ENCODE peak calls at places on chromosomes 12 and 14, in seven cellular contexts. I is WERI-Rb-1, X is WTC11, H is stomach, N is HL-60, R is nephron progenitor cell, E is cardiac muscle cell. V is an unnamed sample.

GRCh38 chr12:117818400-117818799 is 150.4 kb downstream of the KSR2 start:
- DNase-seq in R (no peak), X (no peak), I (no peak), N (no peak), H (no peak), E (no peak), V (no peak)

GRCh38 chr12:89525824-89526770 is at the start of gene POC1B:
- DNase-seq in X (peak), H (peak), E (peak), I (peak), N (peak), R (peak), V (peak)

GRCh38 chr12:68381476-68381875 is 49.3 kb upstream of the MDM1 start:
- DNase-seq in H (no peak), R (no peak), X (no peak), E (no peak), N (no peak), I (no peak), V (no peak)

GRCh38 chr12:130873106-130873795 is 1.4 kb downstream of the RAN start:
- DNase-seq in X (no peak), E (no peak), I (no peak), H (no peak), R (no peak), N (peak), V (no peak)

GRCh38 chr12:24898185-24898584 is 50.7 kb downstream of the BCAT1 start:
- DNase-seq in I (no peak), E (no peak), N (peak), R (no peak), X (no peak), H (no peak), V (no peak)

GRCh38 chr12:62305778-62306177 is 45.6 kb downstream of the USP15 start:
- DNase-seq in N (no peak), E (no peak), R (no peak), X (no peak), I (no peak), H (no peak), V (no peak)

GRCh38 chr14:104239866-104240301 is 101.5 kb downstream of the KIF26A start:
- DNase-seq in H (peak), R (no peak), X (no peak), E (no peak), N (no peak), I (no peak), V (no peak)

GRCh38 chr12:1947081-1947480 is 28.6 kb upstream of the CACNA2D4 start:
- DNase-seq in I (no peak), R (no peak), E (no peak), H (no peak), X (no peak), N (no peak), V (no peak)

GRCh38 chr12:79690606-79691298 is at the start of gene PAWR:
- DNase-seq in R (peak), I (peak), N (no peak), H (peak), E (peak), X (peak), V (peak)

GRCh38 chr14:20631821-20632389 is 9.6 kb downstream of the OR6S1 start:
- DNase-seq in H (peak), E (peak), R (peak), X (peak), I (no peak), N (no peak), V (no peak)

GRCh38 chr12:79300199-79300568 is 390.6 kb downstream of the PAWR start:
- DNase-seq in H (no peak), R (no peak), X (no peak), N (no peak), E (no peak), I (no peak), V (no peak)

GRCh38 chr12:130456375-130457199 is 118.9 kb downstream of the PIWIL1 start:
- DNase-seq in R (no peak), E (no peak), X (no peak), N (no peak), H (peak), I (no peak), V (no peak)

GRCh38 chr12:52147367-52147972 is 44.3 kb downstream of the KRT80 start:
- DNase-seq in R (no peak), X (no peak), E (no peak), N (no peak), H (peak), I (no peak), V (peak)

GRCh38 chr12:122978507-122978955 is 1.9 kb upstream of the ARL6IP4 start:
- DNase-seq in H (no peak), X (no peak), I (no peak), E (no peak), N (no peak), R (peak), V (no peak)

GRCh38 chr12:56258068-56258819 is at the start of gene ANKRD52:
- DNase-seq in I (peak), E (peak), R (peak), N (peak), X (peak), H (peak), V (no peak)

GRCh38 chr14:61281186-61281676 is at the start of gene TMEM30B:
- DNase-seq in R (no peak), I (no peak), E (no peak), H (peak), X (peak), N (no peak), V (no peak)

GRCh38 chr12:4257442-4257841 is 16.1 kb upstream of the CCND2 start:
- DNase-seq in X (no peak), N (no peak), R (no peak), H (no peak), I (no peak), E (no peak), V (no peak)

GRCh38 chr12:583251-583869 is 79.9 kb downstream of the NINJ2 start:
- DNase-seq in I (no peak), X (no peak), R (peak), H (no peak), E (peak), N (no peak), V (no peak)

GRCh38 chr12:75823475-75823874 is 208.1 kb downstream of the PHLDA1 start:
- DNase-seq in I (no peak), E (no peak), R (no peak), H (no peak), X (no peak), N (no peak), V (no peak)

GRCh38 chr12:130163461-130164215 is 1.4 kb downstream of the FZD10 start:
- DNase-seq in E (no peak), X (no peak), N (no peak), I (no peak), R (peak), H (peak), V (no peak)

GRCh38 chr12:113437729-113438100 is 15.5 kb downstream of the SDSL start:
- DNase-seq in X (no peak), E (no peak), N (no peak), I (no peak), H (no peak), R (no peak), V (no peak)

GRCh38 chr12:6452908-6453630 is 1.2 kb downstream of the TAPBPL start:
- DNase-seq in E (no peak), I (no peak), N (no peak), R (no peak), H (peak), X (peak), V (no peak)

GRCh38 chr14:100019156-100019882 is 45.9 kb upstream of the EVL start:
- DNase-seq in H (no peak), X (no peak), R (peak), I (peak), E (peak), N (no peak), V (no peak)

GRCh38 chr12:80230068-80230467 is 130.7 kb downstream of the OTOGL start:
- DNase-seq in R (peak), H (no peak), X (peak), I (no peak), E (peak), N (no peak), V (no peak)

GRCh38 chr12:77767756-77768343 is 62.8 kb upstream of the NAV3 start:
- DNase-seq in N (no peak), R (no peak), H (no peak), E (no peak), I (no peak), X (no peak), V (no peak)

GRCh38 chr14:58637391-58638230 is at the start of gene DACT1:
- DNase-seq in X (peak), H (peak), E (peak), N (no peak), I (peak), R (peak), V (no peak)

GRCh38 chr12:120925740-120926563 is 21.8 kb upstream of the SPPL3 start:
- DNase-seq in R (no peak), N (no peak), I (no peak), E (no peak), H (no peak), X (peak), V (no peak)

GRCh38 chr12:22731231-22731630 is 106.3 kb downstream of the ETNK1 start:
- DNase-seq in E (no peak), R (no peak), I (no peak), H (no peak), N (no peak), X (no peak), V (no peak)

GRCh38 chr12:95191060-95191696 is 26.1 kb downstream of the FGD6 start:
- DNase-seq in R (no peak), E (no peak), I (no peak), N (no peak), H (no peak), X (no peak), V (no peak)

GRCh38 chr12:59736786-59737185 is 141.0 kb downstream of the SLC16A7 start:
- DNase-seq in N (no peak), H (no peak), E (no peak), I (peak), R (no peak), X (no peak), V (no peak)

GRCh38 chr14:89409961-89410360 is 7.1 kb downstream of the FOXN3 start:
- DNase-seq in X (no peak), N (no peak), R (no peak), I (no peak), H (no peak), E (no peak), V (no peak)

GRCh38 chr14:88987516-88987915 is 163.1 kb downstream of the TTC8 start:
- DNase-seq in N (no peak), X (no peak), H (no peak), R (no peak), I (no peak), E (no peak), V (no peak)

GRCh38 chr14:99413972-99414371 is 66.7 kb downstream of the SETD3 start:
- DNase-seq in H (no peak), R (no peak), N (no peak), X (no peak), E (no peak), I (no peak), V (no peak)

GRCh38 chr14:50770586-50770985 is 60.4 kb downstream of the NIN start:
- DNase-seq in H (no peak), E (no peak), X (no peak), I (no peak), N (no peak), R (no peak), V (no peak)

GRCh38 chr14:102949062-102949800 is 26.8 kb downstream of the AMN start:
- DNase-seq in H (no peak), I (no peak), X (no peak), R (no peak), E (no peak), N (peak), V (peak)

DNA sequence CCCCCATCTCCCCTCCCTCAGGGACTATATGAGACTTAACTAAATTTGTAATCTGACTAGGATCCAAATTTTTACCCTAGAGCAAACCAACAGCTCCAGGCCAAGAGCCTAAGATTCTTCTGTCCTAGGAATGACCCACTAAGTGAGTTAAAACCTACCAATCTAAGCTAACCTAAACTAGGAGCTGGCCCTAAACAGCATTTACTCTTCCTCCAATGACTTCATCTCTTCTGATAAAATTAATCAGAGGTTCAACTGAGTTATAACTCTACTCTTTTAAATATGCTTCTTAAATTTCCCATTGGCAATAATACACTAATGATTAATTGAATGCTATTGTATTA is 39.9 kb upstream of the TMPO start:
- DNase-seq in H (no peak), I (no peak), E (no peak), R (no peak), N (no peak), X (no peak), V (no peak)
- TF ChIP-seq CTCF in H (no peak), I (no peak), E (no peak), R (no peak), N (no peak), X (no peak), V (no peak)

DNA sequence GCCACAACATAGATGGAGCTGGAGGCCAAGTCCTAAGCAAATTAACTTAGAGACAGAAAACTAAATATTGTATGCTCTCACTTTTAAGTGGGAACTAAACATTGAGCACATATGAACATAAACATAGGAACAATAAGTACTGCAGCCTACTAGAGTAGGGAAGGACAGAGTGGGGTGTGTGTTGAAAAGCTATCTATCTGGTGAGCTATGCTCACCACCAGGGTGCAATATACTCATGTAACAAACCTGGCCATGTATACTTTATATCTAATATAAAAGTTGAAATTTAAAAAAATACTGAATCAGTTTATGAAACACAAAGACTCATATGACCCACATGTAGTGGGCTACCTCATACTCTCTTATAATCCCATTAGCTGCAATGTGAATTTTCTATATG is 1305.0 kb downstream of the LRFN5 start:
- DNase-seq in E (no peak), I (no peak), X (no peak), R (no peak), N (no peak), H (no peak), V (no peak)
- TF ChIP-seq CTCF in E (no peak), I (no peak), X (no peak), R (no peak), N (no peak), H (no peak), V (no peak)

DNA sequence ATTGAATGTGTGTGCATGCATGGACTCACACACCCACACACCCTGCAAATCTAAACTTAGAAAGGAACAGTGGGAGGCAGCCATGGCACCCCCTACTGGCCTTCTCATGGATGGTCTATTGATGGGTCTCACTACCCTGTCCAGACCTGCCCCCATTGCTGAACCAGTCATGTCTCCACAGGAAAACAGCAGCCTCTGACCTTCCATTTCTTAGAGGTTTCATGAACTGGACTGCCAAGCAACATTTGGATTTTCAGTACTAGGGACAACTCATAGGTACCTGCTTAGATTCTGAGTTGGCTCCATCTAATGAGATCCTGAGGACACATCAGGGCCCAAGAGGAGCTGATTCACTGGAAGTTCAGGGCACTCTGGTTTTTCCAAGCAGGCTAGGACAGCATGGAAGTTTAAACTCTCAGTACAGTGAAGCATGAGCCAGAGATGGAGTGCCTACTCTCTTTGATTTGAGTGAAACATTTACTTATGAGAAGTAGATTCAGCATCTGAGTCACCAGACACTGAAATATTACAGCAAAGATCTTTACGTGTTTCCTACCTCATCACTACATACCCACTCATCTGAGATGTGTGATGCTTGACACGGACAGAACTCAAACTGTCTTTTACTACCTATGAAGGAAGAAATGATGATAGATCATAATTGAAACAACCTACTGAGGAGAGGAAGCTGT is 98.9 kb upstream of the PLEKHG7 start:
- DNase-seq in E (no peak), I (no peak), X (no peak), H (no peak), N (no peak), R (no peak), V (no peak)
- TF ChIP-seq CTCF in E (no peak), I (peak), X (no peak), H (no peak), N (no peak), R (no peak), V (no peak)

GRCh38 chr12:73625226-73625625 is 912.4 kb upstream of the ATXN7L3B start:
- DNase-seq in I (no peak), R (no peak), H (no peak), X (no peak), E (no peak), N (no peak), V (no peak)

GRCh38 chr12:73629171-73629570 is 908.5 kb upstream of the ATXN7L3B start:
- DNase-seq in I (no peak), E (no peak), X (no peak), N (no peak), R (no peak), H (no peak), V (no peak)

GRCh38 chr12:73632191-73632590 is 905.4 kb upstream of the ATXN7L3B start:
- DNase-seq in I (no peak), H (no peak), X (no peak), R (no peak), E (no peak), N (no peak), V (no peak)

GRCh38 chr12:73632661-73633060 is 905.0 kb upstream of the ATXN7L3B start:
- DNase-seq in R (no peak), X (no peak), E (no peak), I (no peak), H (no peak), N (no peak), V (no peak)

GRCh38 chr12:73629893-73630872 is 907.5 kb upstream of the ATXN7L3B start:
- DNase-seq in X (peak), H (no peak), I (no peak), E (no peak), R (no peak), N (no peak), V (no peak)
- TF ChIP-seq CTCF in X (no peak), H (no peak), I (no peak), E (no peak), R (no peak), N (no peak), V (no peak)